ENCODE peak calls at places on chromosomes 7 and 10, in four cellular contexts. R, Q, U and T are unnamed samples.

GRCh38 chr10:60021324-60021723 is 115.0 kb upstream of the CCDC6 start:
- DNase-seq in R (no peak), Q (no peak), U (no peak), T (no peak)

GRCh38 chr10:75466886-75467285 is 35.5 kb downstream of the LRMDA start:
- DNase-seq in R (no peak), Q (no peak), U (no peak), T (no peak)

GRCh38 chr7:108368466-108368865 is 87.8 kb downstream of the NRCAM start:
- DNase-seq in R (no peak), Q (no peak), U (no peak), T (no peak)

GRCh38 chr10:76303682-76304316 is 872.4 kb downstream of the LRMDA start:
- DNase-seq in R (peak), Q (no peak), U (peak), T (peak)

GRCh38 chr7:22688034-22688433 is 39.0 kb upstream of the IL6 start:
- DNase-seq in R (no peak), Q (no peak), U (no peak), T (no peak)

GRCh38 chr7:45212606-45213005 is 55.0 kb downstream of the RAMP3 start:
- DNase-seq in R (no peak), Q (no peak), U (no peak), T (no peak)

GRCh38 chr10:11724938-11725776 is 17.0 kb upstream of the ECHDC3 start:
- DNase-seq in R (no peak), Q (no peak), U (no peak), T (no peak)

GRCh38 chr7:45924283-45924682 is 3.2 kb upstream of the IGFBP3 start:
- DNase-seq in R (no peak), Q (no peak), U (no peak), T (no peak)

GRCh38 chr7:73557108-73557396 is 438 bp downstream of the BCL7B start:
- DNase-seq in R (peak), Q (peak), U (peak), T (peak)

GRCh38 chr10:60224129-60224705 is 165.5 kb downstream of the ANK3 start:
- DNase-seq in R (peak), Q (no peak), U (no peak), T (no peak)

GRCh38 chr7:98934267-98934666 is 55.9 kb downstream of the TRRAP start:
- DNase-seq in R (no peak), Q (no peak), U (no peak), T (no peak)